ENCODE peak calls at places on chromosomes 6 and 20, in four cellular contexts. One of them, this sample, is unnamed.

GRCh38 chr20:2747676-2748235 is 52.7 kb downstream of the CPXM1 start:
- DNase-seq in NCI-H1436: no peak
- DNase-seq in HT-29: no peak
- DNase-seq in osteocyte: peak
- DNase-seq in this sample: no peak

GRCh38 chr6:46549155-46549554 is 57.9 kb upstream of the RCAN2 start:
- DNase-seq in NCI-H1436: no peak
- DNase-seq in HT-29: no peak
- DNase-seq in osteocyte: no peak
- DNase-seq in this sample: no peak

GRCh38 chr6:112149236-112149635 is 61.8 kb downstream of the FAM229B start:
- DNase-seq in osteocyte: no peak
- DNase-seq in HT-29: no peak
- DNase-seq in NCI-H1436: no peak
- DNase-seq in this sample: no peak

GRCh38 chr20:32606790-32607189 is 21.7 kb upstream of the NOL4L start:
- DNase-seq in NCI-H1436: no peak
- DNase-seq in osteocyte: no peak
- DNase-seq in HT-29: no peak
- DNase-seq in this sample: no peak

GRCh38 chr6:11246722-11247121 is 14.3 kb upstream of the NEDD9 start:
- DNase-seq in osteocyte: no peak
- DNase-seq in NCI-H1436: no peak
- DNase-seq in HT-29: no peak
- DNase-seq in this sample: no peak

GRCh38 chr20:11305406-11305805 is 612.3 kb upstream of the BTBD3 start:
- DNase-seq in HT-29: no peak
- DNase-seq in NCI-H1436: no peak
- DNase-seq in osteocyte: no peak
- DNase-seq in this sample: no peak

GRCh38 chr6:159232751-159233150 is 63.6 kb downstream of the FNDC1 start:
- DNase-seq in osteocyte: no peak
- DNase-seq in NCI-H1436: no peak
- DNase-seq in HT-29: no peak
- DNase-seq in this sample: no peak

GRCh38 chr6:39388526-39389371 is 66.2 kb upstream of the KCNK16 start:
- DNase-seq in HT-29: no peak
- DNase-seq in NCI-H1436: no peak
- DNase-seq in osteocyte: no peak
- DNase-seq in this sample: no peak

GRCh38 chr6:31968791-31969711 is 2.9 kb downstream of the DXO start:
- DNase-seq in NCI-H1436: no peak
- DNase-seq in HT-29: no peak
- DNase-seq in osteocyte: no peak
- DNase-seq in this sample: no peak

GRCh38 chr20:11274137-11274536 is 600.3 kb upstream of the JAG1 start:
- DNase-seq in NCI-H1436: peak
- DNase-seq in osteocyte: no peak
- DNase-seq in HT-29: peak
- DNase-seq in this sample: peak

GRCh38 chr20:1674990-1675389 is 17.4 kb upstream of the SIRPG start:
- DNase-seq in NCI-H1436: no peak
- DNase-seq in HT-29: no peak
- DNase-seq in osteocyte: no peak
- DNase-seq in this sample: no peak

GRCh38 chr6:4316867-4317400 is 181.6 kb upstream of the ECI2 start:
- DNase-seq in NCI-H1436: no peak
- DNase-seq in osteocyte: no peak
- DNase-seq in HT-29: peak
- DNase-seq in this sample: peak

GRCh38 chr6:17494177-17494576 is 100.8 kb downstream of the CAP2 start:
- DNase-seq in osteocyte: no peak
- DNase-seq in NCI-H1436: no peak
- DNase-seq in HT-29: no peak
- DNase-seq in this sample: no peak

GRCh38 chr6:41561386-41561785 is 15.2 kb downstream of the FOXP4 start:
- DNase-seq in NCI-H1436: no peak
- DNase-seq in osteocyte: no peak
- DNase-seq in HT-29: no peak
- DNase-seq in this sample: no peak

GRCh38 chr20:1569417-1569861 is 11.9 kb upstream of the SIRPD start:
- DNase-seq in HT-29: no peak
- DNase-seq in osteocyte: no peak
- DNase-seq in NCI-H1436: no peak
- DNase-seq in this sample: no peak

GRCh38 chr20:6783752-6784725 is 16.6 kb downstream of the BMP2 start:
- DNase-seq in HT-29: peak
- DNase-seq in osteocyte: no peak
- DNase-seq in NCI-H1436: no peak
- DNase-seq in this sample: no peak

GRCh38 chr6:149884215-149884614 is 13.7 kb downstream of the RAET1E start:
- DNase-seq in HT-29: no peak
- DNase-seq in osteocyte: no peak
- DNase-seq in NCI-H1436: no peak
- DNase-seq in this sample: no peak

GRCh38 chr6:134117409-134117808 is 65.0 kb upstream of the SLC2A12 start:
- DNase-seq in NCI-H1436: peak
- DNase-seq in HT-29: no peak
- DNase-seq in osteocyte: no peak
- DNase-seq in this sample: no peak

GRCh38 chr6:113969888-113970807 is 800 bp downstream of the HDAC2 start:
- DNase-seq in NCI-H1436: peak
- DNase-seq in osteocyte: peak
- DNase-seq in HT-29: peak
- DNase-seq in this sample: peak

GRCh38 chr6:47246556-47246955 is 63.1 kb downstream of the TNFRSF21 start:
- DNase-seq in NCI-H1436: no peak
- DNase-seq in osteocyte: no peak
- DNase-seq in HT-29: no peak
- DNase-seq in this sample: no peak

GRCh38 chr6:124758663-124759062 is 203.6 kb upstream of the RNF217 start:
- DNase-seq in NCI-H1436: no peak
- DNase-seq in HT-29: no peak
- DNase-seq in osteocyte: no peak
- DNase-seq in this sample: no peak

GRCh38 chr6:53067307-53067706 is 2.1 kb downstream of the FBXO9 start:
- DNase-seq in HT-29: no peak
- DNase-seq in NCI-H1436: no peak
- DNase-seq in osteocyte: no peak
- DNase-seq in this sample: no peak

GRCh38 chr20:44720994-44721784 is 6.0 kb downstream of the CCN5 start:
- DNase-seq in NCI-H1436: no peak
- DNase-seq in HT-29: no peak
- DNase-seq in osteocyte: no peak
- DNase-seq in this sample: no peak

GRCh38 chr6:162962093-162962492 is 234.3 kb downstream of the PACRG start:
- DNase-seq in osteocyte: no peak
- DNase-seq in HT-29: no peak
- DNase-seq in NCI-H1436: no peak
- DNase-seq in this sample: no peak

GRCh38 chr6:41615311-41615710 is 23.0 kb upstream of the MDFI start:
- DNase-seq in NCI-H1436: no peak
- DNase-seq in osteocyte: no peak
- DNase-seq in HT-29: no peak
- DNase-seq in this sample: no peak

GRCh38 chr6:129709451-129709908 is 497 bp downstream of the ARHGAP18 start:
- DNase-seq in NCI-H1436: no peak
- DNase-seq in osteocyte: no peak
- DNase-seq in HT-29: peak
- DNase-seq in this sample: no peak

GRCh38 chr6:53179961-53180651 is 31.5 kb upstream of the GCM1 start:
- DNase-seq in NCI-H1436: peak
- DNase-seq in HT-29: peak
- DNase-seq in osteocyte: peak
- DNase-seq in this sample: peak

GRCh38 chr6:33744001-33744848 is 2.5 kb downstream of the IP6K3 start:
- DNase-seq in NCI-H1436: peak
- DNase-seq in osteocyte: peak
- DNase-seq in HT-29: peak
- DNase-seq in this sample: peak

GRCh38 chr6:116060572-116061283 is at the start of gene FRK:
- DNase-seq in HT-29: peak
- DNase-seq in NCI-H1436: peak
- DNase-seq in osteocyte: no peak
- DNase-seq in this sample: peak

GRCh38 chr6:56807992-56808342 is 146.9 kb upstream of the BEND6 start:
- DNase-seq in HT-29: no peak
- DNase-seq in NCI-H1436: no peak
- DNase-seq in osteocyte: no peak
- DNase-seq in this sample: no peak

GRCh38 chr20:25063546-25063945 is 5.6 kb upstream of the ACSS1 start:
- DNase-seq in HT-29: no peak
- DNase-seq in osteocyte: no peak
- DNase-seq in NCI-H1436: no peak
- DNase-seq in this sample: no peak

GRCh38 chr6:43335469-43335868 is 26.8 kb upstream of the CRIP3 start:
- DNase-seq in HT-29: peak
- DNase-seq in NCI-H1436: no peak
- DNase-seq in osteocyte: no peak
- DNase-seq in this sample: peak

This sample was measured in NCI-H748 treated with DMSO at 0.1 percent for 48 hours.